ENCODE peak calls at places on chromosomes 11 and 22, in six cellular contexts. K, X, V, O, A and U are unnamed samples.

GRCh38 chr22:19867617-19868016 is 12.9 kb upstream of the GNB1L start:
- DNase-seq in K (no peak), X (no peak), V (peak; percentile 28), O (no peak), A (no peak), U (peak; percentile 30)

GRCh38 chr11:115606223-115607220 is 102.3 kb upstream of the CADM1 start:
- DNase-seq in K (no peak), X (peak; percentile 53), V (no peak), O (peak; percentile 31), A (no peak), U (peak; percentile 62)

GRCh38 chr11:72091292-72091691 is 10.6 kb downstream of the LRRC51 start:
- DNase-seq in K (peak; percentile 88), X (peak; percentile 74), V (peak; percentile 77), O (peak; percentile 71), A (peak; percentile 92), U (peak; percentile 80)

GRCh38 chr22:24059121-24059520 is 48.0 kb downstream of the CABIN1 start:
- DNase-seq in K (no peak), X (no peak), V (no peak), O (no peak), A (no peak), U (no peak)

GRCh38 chr11:58963551-58964075 is 24.3 kb downstream of the GLYATL1 start:
- DNase-seq in K (peak; percentile 81), X (no peak), V (no peak), O (peak; percentile 33), A (no peak), U (no peak)

GRCh38 chr11:109865558-109866186 is 227.5 kb upstream of the ZC3H12C start:
- DNase-seq in K (no peak), X (no peak), V (no peak), O (no peak), A (peak; percentile 70), U (no peak)

GRCh38 chr11:70836071-70836470 is 416.3 kb downstream of the SHANK2 start:
- DNase-seq in K (no peak), X (no peak), V (no peak), O (no peak), A (no peak), U (no peak)

GRCh38 chr11:66749091-66749490 is 20.1 kb upstream of the SPTBN2 start:
- DNase-seq in K (no peak), X (no peak), V (no peak), O (no peak), A (no peak), U (no peak)

GRCh38 chr22:17120711-17121234 is 387 bp downstream of the TMEM121B start:
- DNase-seq in K (peak; percentile 76), X (no peak), V (peak; percentile 39), O (no peak), A (no peak), U (no peak)

GRCh38 chr11:125148743-125149142 is 15.8 kb upstream of the PKNOX2 start:
- DNase-seq in K (no peak), X (no peak), V (no peak), O (no peak), A (no peak), U (no peak)

GRCh38 chr11:44860967-44861828 is 89.5 kb downstream of the TP53I11 start:
- DNase-seq in K (no peak), X (no peak), V (no peak), O (no peak), A (no peak), U (no peak)

GRCh38 chr11:8871283-8871775 is 39.7 kb upstream of the AKIP1 start:
- DNase-seq in K (peak; percentile 87), X (peak; percentile 83), V (no peak), O (peak; percentile 56), A (no peak), U (no peak)

GRCh38 chr11:1639102-1639620 is 9.6 kb downstream of the KRTAP5-5 start:
- DNase-seq in K (no peak), X (no peak), V (no peak), O (peak; percentile 33), A (no peak), U (peak; percentile 26)

GRCh38 chr22:48309115-48309705 is 1518.5 kb downstream of the BRD1 start:
- DNase-seq in K (no peak), X (no peak), V (no peak), O (no peak), A (no peak), U (no peak)
- H3K4me3 ChIP-seq in K (no peak overlapping the region), X (no peak overlapping the region), V (no peak overlapping the region), O (no peak overlapping the region), A (no peak overlapping the region), U (no peak overlapping the region)

GRCh38 chr11:61769946-61770683 is 17.7 kb downstream of the MYRF start:
- DNase-seq in K (no peak), X (no peak), V (no peak), O (no peak), A (no peak), U (no peak)
- H3K4me1 ChIP-seq in K (peaks cover 10% of the 10 kb centered on the region), X (peaks cover 3% of the 10 kb centered on the region), V (peaks cover 5% of the 10 kb centered on the region), O (peaks cover 82% of the 10 kb centered on the region), A (no peaks in the 10 kb centered on the region), U (no peaks in the 10 kb centered on the region)

GRCh38 chr11:60905047-60905446 is 1.3 kb downstream of the PRPF19 start:
- DNase-seq in K (no peak), X (no peak), V (no peak), O (no peak), A (no peak), U (no peak)
- H3K4me3 ChIP-seq in K (peak overlapping the region; percentile 80), X (no peak overlapping the region), V (peak overlapping the region; percentile 80), O (peak overlapping the region; percentile 72), A (peak overlapping the region; percentile 83), U (no peak overlapping the region)

GRCh38 chr11:73389134-73389525 is 12.9 kb downstream of the RELT start:
- DNase-seq in K (no peak), X (no peak), V (no peak), O (no peak), A (no peak), U (no peak)
- H3K4me1 ChIP-seq in K (peaks cover 7% of the 10 kb centered on the region), X (no peaks in the 10 kb centered on the region), V (peaks cover 31% of the 10 kb centered on the region), O (peaks cover 62% of the 10 kb centered on the region), A (peaks cover 89% of the 10 kb centered on the region), U (no peaks in the 10 kb centered on the region)